ENCODE peak calls at places on chromosomes 16 and 17, in six cellular contexts. M, O, E, A, D and X are unnamed samples. For H3K4me1 and H3K9me3, the result is how much of the 10 kb centered on the place peaks cover.

GRCh38 chr16:48720266-48720665 is 110.3 kb upstream of the N4BP1 start:
- DNase-seq in O (peak), D (peak), E (no peak), M (no peak), A (no peak), X (peak)

GRCh38 chr16:10950393-10950792 is 6.0 kb downstream of the CLEC16A start:
- DNase-seq in E (no peak), D (peak), A (no peak), O (no peak), M (peak), X (no peak)

GRCh38 chr16:84380405-84380804 is 12.1 kb downstream of the ATP2C2 start:
- DNase-seq in D (no peak), E (no peak), O (no peak), M (no peak), A (no peak), X (no peak)

GRCh38 chr16:68367891-68368601 is 57.2 kb downstream of the PRMT7 start:
- DNase-seq in E (no peak), O (no peak), M (no peak), D (no peak), A (peak), X (no peak)

GRCh38 chr16:79093554-79093967 is 507.0 kb downstream of the MAF start:
- DNase-seq in D (no peak), E (peak), O (no peak), M (no peak), A (no peak), X (no peak)

GRCh38 chr16:16143038-16143763 is 80.1 kb downstream of the ABCC6 start:
- DNase-seq in E (no peak), A (no peak), M (no peak), D (no peak), O (peak), X (peak)

GRCh38 chr17:68391561-68392268 is 65.6 kb downstream of the WIPI1 start:
- DNase-seq in D (peak), M (no peak), O (no peak), A (no peak), E (peak), X (no peak)

GRCh38 chr16:50718061-50718760 is 23.7 kb upstream of the CYLD start:
- DNase-seq in D (no peak), E (no peak), M (no peak), O (no peak), A (no peak), X (no peak)

GRCh38 chr17:28702752-28703150 is 8.9 kb downstream of the PROCA1 start:
- DNase-seq in A (no peak), M (no peak), E (no peak), O (peak), D (no peak), X (no peak)

GRCh38 chr16:16025214-16025968 is 76.0 kb downstream of the ABCC1 start:
- DNase-seq in E (no peak), A (no peak), O (peak), D (no peak), M (no peak), X (no peak)

GRCh38 chr17:2975469-2975958 is 87.9 kb downstream of the OR1D5 start:
- DNase-seq in M (no peak), A (no peak), O (no peak), E (no peak), D (no peak), X (peak)

GRCh38 chr16:85870159-85870558 is 28.8 kb upstream of the IRF8 start:
- DNase-seq in E (no peak), O (no peak), M (no peak), A (no peak), D (no peak), X (peak)

GRCh38 chr16:48232459-48233040 is 11.6 kb upstream of the LONP2 start:
- DNase-seq in O (no peak), E (no peak), D (no peak), M (no peak), A (no peak), X (no peak)

GRCh38 chr16:11781773-11782172 is 15.3 kb downstream of the ZC3H7A start:
- DNase-seq in O (no peak), D (no peak), M (no peak), E (no peak), A (no peak), X (no peak)

GRCh38 chr17:18859256-18859655 is 1.3 kb downstream of the PRPSAP2 start:
- DNase-seq in E (no peak), M (no peak), O (peak), D (peak), A (no peak), X (no peak)

GRCh38 chr17:1931759-1932579 is 93.2 kb downstream of the RTN4RL1 start:
- DNase-seq in M (no peak), A (peak), E (no peak), O (peak), D (peak), X (peak)

GRCh38 chr17:74757931-74758845 is 9.8 kb downstream of the NHERF1 start:
- DNase-seq in E (no peak), D (no peak), M (peak), A (peak), O (no peak), X (peak)

GRCh38 chr17:6811520-6811919 is 20.0 kb downstream of the TEKT1 start:
- DNase-seq in A (no peak), O (no peak), D (no peak), M (no peak), E (no peak), X (no peak)

GRCh38 chr16:84922351-84923135 is 88.8 kb downstream of the ZDHHC7 start:
- DNase-seq in M (no peak), A (peak), O (peak), E (peak), D (no peak), X (no peak)

GRCh38 chr17:77441130-77441920 is 300.6 kb downstream of the SEC14L1 start:
- DNase-seq in A (no peak), M (no peak), D (no peak), E (no peak), O (no peak), X (no peak)

GRCh38 chr16:28207425-28207824 is 4.3 kb downstream of the XPO6 start:
- DNase-seq in O (no peak), E (no peak), D (no peak), A (no peak), M (no peak), X (no peak)
- H3K4me1 ChIP-seq in O (under half), E (under half), D (under half), A (under half), M (under half), X (under half)

GRCh38 chr16:30615358-30616076 is 5.3 kb upstream of the ZNF689 start:
- DNase-seq in A (no peak), M (peak), O (peak), D (peak), E (peak), X (peak)
- TF ChIP-seq CTCF in A (no peak), M (peak), O (peak), D (peak), E (peak), X (no peak)

GRCh38 chr17:21687136-21687953 is 5.0 kb upstream of the KCNJ18 start:
- DNase-seq in O (no peak), A (peak), D (no peak), M (no peak), E (no peak), X (no peak)

GRCh38 chr17:21686165-21687015 is 5.9 kb upstream of the KCNJ18 start:
- DNase-seq in O (no peak), E (no peak), A (peak), M (no peak), D (no peak), X (no peak)

GRCh38 chr17:21688293-21688949 is 3.9 kb upstream of the KCNJ18 start:
- DNase-seq in D (no peak), A (peak), E (no peak), M (no peak), O (no peak), X (no peak)

DNA sequence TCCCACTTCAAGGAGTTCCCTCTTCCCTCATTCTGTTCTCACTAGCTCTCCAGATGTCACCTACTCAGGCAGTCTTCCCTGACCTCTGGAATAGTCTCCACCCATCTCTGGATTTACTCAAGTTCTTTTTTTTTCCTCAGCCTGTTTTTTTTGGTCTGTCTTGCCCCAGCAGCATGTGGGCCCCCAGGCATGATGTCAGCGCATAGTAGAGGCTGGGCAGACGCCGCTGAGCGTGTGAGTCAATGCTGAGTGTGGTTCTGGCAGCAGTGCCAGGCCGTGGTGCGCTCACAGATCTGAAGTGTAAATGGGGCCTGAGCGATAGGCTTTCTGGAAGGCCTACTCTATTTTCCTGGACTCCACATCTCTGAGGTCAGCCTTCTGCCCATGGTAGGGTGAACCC is 2.7 kb upstream of the KCNJ18 start:
- DNase-seq in D (peak), M (peak), O (no peak), A (no peak), E (peak), X (no peak)
- H3K9me3 ChIP-seq in D (under half), M (under half), O (under half), A (under half), E (under half), X (under half)

DNA sequence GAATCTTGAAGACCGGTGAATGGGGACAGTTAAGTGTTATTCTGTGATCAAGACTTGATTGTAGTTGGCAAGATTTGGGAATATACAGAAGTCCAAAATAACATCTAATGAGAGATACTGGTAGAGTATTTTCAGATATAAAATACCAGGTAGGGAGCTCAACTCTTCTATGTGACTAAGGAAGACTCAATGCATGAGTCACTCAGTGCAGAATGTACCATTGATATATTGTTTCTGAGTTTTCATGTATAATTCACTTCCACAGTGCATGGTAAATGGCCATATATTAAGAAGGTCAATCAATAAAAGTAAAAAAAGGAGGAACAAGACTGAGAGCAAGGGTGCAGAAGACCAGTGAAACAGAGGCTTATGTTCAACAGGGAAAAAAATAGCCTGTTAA is 1388.0 kb downstream of the CDH8 start:
- DNase-seq in A (no peak), E (no peak), O (no peak), M (no peak), D (no peak), X (no peak)
- H3K4me1 ChIP-seq in A (under half), E (under half), O (under half), M (under half), D (under half), X (under half)

GRCh38 chr16:23597003-23597756 is 1.1 kb upstream of the NDUFAB1 start:
- DNase-seq in E (no peak), O (peak), A (no peak), M (no peak), D (peak), X (peak)
- TF ChIP-seq CTCF in E (no peak), O (peak), A (no peak), M (no peak), D (peak), X (peak)

DNA sequence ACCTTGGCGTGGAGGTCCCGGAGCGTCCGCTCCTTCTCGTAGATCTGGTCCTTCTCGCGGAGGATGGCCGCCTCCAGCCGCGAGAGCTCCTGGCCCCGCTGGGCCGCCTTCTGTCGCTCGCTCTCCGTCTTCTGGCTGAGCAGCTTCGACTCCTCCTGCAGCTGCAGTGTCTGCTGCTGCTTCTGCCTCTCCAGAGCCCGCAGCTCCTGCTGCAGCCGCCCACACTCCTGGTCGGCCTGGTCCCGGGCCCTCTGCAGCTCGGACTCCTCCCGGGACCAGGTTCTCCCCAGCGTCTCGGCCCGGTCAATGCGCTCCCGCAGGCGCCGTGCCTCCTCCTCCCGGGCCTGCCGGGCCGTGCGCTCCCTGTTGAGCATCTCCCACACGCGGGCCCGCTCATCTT is 7.6 kb downstream of the CDK3 start:
- DNase-seq in A (no peak), O (no peak), M (no peak), E (no peak), D (no peak), X (no peak)
- H3K9me3 ChIP-seq in A (under half), O (under half), M (under half), E (under half), D (under half), X (under half)

DNA sequence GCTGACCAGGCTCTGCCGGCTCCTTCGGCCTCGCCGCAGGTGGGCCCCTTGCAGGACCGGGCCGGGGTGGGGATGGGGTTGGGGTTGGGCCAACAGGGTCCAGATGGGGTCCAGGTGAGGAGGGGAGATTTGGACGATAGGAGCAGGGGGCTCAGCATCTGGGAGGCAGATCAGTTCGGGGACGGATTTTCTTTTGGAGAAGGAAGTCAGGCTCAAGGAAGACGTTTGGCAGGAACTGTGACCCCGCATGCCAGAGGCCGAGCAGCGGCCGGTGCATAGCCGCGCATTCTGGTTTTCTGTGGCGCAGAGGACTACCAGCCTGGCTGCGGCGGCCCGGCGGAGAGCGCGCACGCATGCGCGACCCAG is 831 bp upstream of the ALDOA start:
- DNase-seq in A (no peak), E (no peak), O (no peak), D (no peak), M (no peak), X (no peak)
- H3K4me1 ChIP-seq in A (under half), E (under half), O (under half), D (under half), M (half or more), X (under half)

GRCh38 chr16:87647431-87648185 is 45.3 kb downstream of the JPH3 start:
- DNase-seq in D (no peak), A (peak), M (no peak), E (no peak), O (no peak), X (no peak)

GRCh38 chr16:87644596-87644995 is 42.3 kb downstream of the JPH3 start:
- DNase-seq in A (peak), D (no peak), E (no peak), O (no peak), M (no peak), X (no peak)

GRCh38 chr16:87648236-87648635 is 45.9 kb downstream of the JPH3 start:
- DNase-seq in A (peak), M (no peak), O (no peak), D (no peak), E (no peak), X (no peak)

GRCh38 chr16:87644186-87644585 is 41.9 kb downstream of the JPH3 start:
- DNase-seq in E (no peak), A (peak), O (no peak), D (no peak), M (no peak), X (no peak)

DNA sequence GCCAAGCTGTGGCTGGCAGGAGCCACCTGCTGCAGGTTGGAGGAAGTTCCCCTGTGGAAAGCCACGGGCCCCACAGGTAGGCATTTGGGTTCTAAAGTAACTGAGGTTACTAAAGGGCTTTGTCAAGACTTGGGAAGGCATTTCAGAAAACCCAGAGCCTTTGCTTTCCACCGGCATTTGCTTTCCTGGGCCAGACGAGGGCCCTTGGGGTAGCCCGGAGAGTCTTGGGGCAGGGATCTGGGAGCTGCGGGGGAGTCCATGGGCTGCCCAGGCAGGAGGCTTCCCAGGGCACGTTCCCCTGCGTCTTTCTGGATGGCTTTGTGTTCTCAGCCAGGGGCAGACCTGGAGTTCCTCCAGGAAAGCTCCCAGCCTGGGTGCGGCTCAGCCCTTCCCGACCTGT is 43.5 kb downstream of the JPH3 start:
- DNase-seq in E (no peak), M (no peak), O (no peak), A (peak), D (no peak), X (no peak)
- TF ChIP-seq CTCF in E (no peak), M (no peak), O (no peak), A (no peak), D (no peak), X (no peak)